ENCODE peak calls at places on chromosomes 1 and 21, in ten cellular contexts. S, R, U, O, D, A, H, N, G and B are unnamed samples.
A peak's percentile ranks its signal among the peaks of the same experiment; 100 is the strongest.

GRCh38 chr1:82330330-82330729 is 529.6 kb downstream of the ADGRL2 start:
- DNase-seq in S (no peak), R (no peak), U (no peak), O (no peak), D (no peak), A (no peak), H (no peak), N (no peak), G (no peak), B (no peak)

GRCh38 chr1:223846668-223847007 is 891 bp upstream of the TP53BP2 start:
- DNase-seq in S (peak; percentile 57), R (peak; percentile 56), U (peak; percentile 37), O (no peak), D (no peak), A (peak; percentile 34), H (peak; percentile 47), N (no peak), G (no peak), B (peak; percentile 42)

GRCh38 chr1:20739225-20739624 is 6.7 kb upstream of the SH2D5 start:
- DNase-seq in S (no peak), R (no peak), U (no peak), O (no peak), D (no peak), A (no peak), H (no peak), N (no peak), G (peak; percentile 31), B (no peak)

GRCh38 chr1:202214089-202214843 is 20.7 kb downstream of the LGR6 start:
- DNase-seq in S (no peak), R (no peak), U (no peak), O (no peak), D (no peak), A (no peak), H (no peak), N (no peak), G (no peak), B (no peak)

GRCh38 chr1:87117761-87118160 is 203.3 kb downstream of the HS2ST1 start:
- DNase-seq in S (no peak), R (no peak), U (no peak), O (no peak), D (no peak), A (no peak), H (no peak), N (no peak), G (peak; percentile 65), B (no peak)

GRCh38 chr21:31671931-31672330 is 12.4 kb downstream of the SOD1 start:
- DNase-seq in S (no peak), R (no peak), U (no peak), O (no peak), D (no peak), A (no peak), H (no peak), N (no peak), G (no peak), B (no peak)

GRCh38 chr1:9289090-9289534 is 3.6 kb upstream of the SPSB1 start:
- DNase-seq in S (no peak), R (no peak), U (peak; percentile 44), O (no peak), D (no peak), A (no peak), H (peak; percentile 79), N (peak; percentile 52), G (peak; percentile 80), B (no peak)

GRCh38 chr1:180612591-180612990 is 19.2 kb upstream of the XPR1 start:
- DNase-seq in S (no peak), R (no peak), U (no peak), O (no peak), D (no peak), A (no peak), H (no peak), N (no peak), G (no peak), B (no peak)

GRCh38 chr1:185080425-185080824 is 35.1 kb downstream of the RNF2 start:
- DNase-seq in S (no peak), R (no peak), U (no peak), O (no peak), D (no peak), A (no peak), H (no peak), N (no peak), G (no peak), B (no peak)

GRCh38 chr1:7384121-7384520 is 387.0 kb upstream of the VAMP3 start:
- DNase-seq in S (no peak), R (no peak), U (no peak), O (no peak), D (no peak), A (no peak), H (no peak), N (no peak), G (no peak), B (no peak)

GRCh38 chr1:50423670-50424000 is 392 bp upstream of the DMRTA2 start:
- DNase-seq in S (no peak), R (no peak), U (no peak), O (no peak), D (no peak), A (no peak), H (no peak), N (peak; percentile 54), G (no peak), B (peak; percentile 58)

GRCh38 chr1:29920316-29920715 is 684.0 kb downstream of the PTPRU start:
- DNase-seq in S (no peak), R (no peak), U (no peak), O (no peak), D (no peak), A (no peak), H (no peak), N (no peak), G (no peak), B (no peak)

GRCh38 chr21:45320261-45320990 is 32.7 kb upstream of the POFUT2 start:
- DNase-seq in S (no peak), R (no peak), U (no peak), O (no peak), D (peak; percentile 56), A (no peak), H (no peak), N (no peak), G (no peak), B (no peak)

GRCh38 chr1:1081311-1082238 is 7.5 kb upstream of the RNF223 start:
- DNase-seq in S (no peak), R (no peak), U (no peak), O (no peak), D (peak; percentile 72), A (no peak), H (no peak), N (no peak), G (no peak), B (no peak)

GRCh38 chr1:94271373-94271772 is 34.0 kb upstream of the ARHGAP29 start:
- DNase-seq in S (no peak), R (no peak), U (no peak), O (no peak), D (no peak), A (no peak), H (no peak), N (no peak), G (no peak), B (no peak)

GRCh38 chr21:36471254-36471723 is 8.6 kb downstream of the CLDN14 start:
- DNase-seq in S (no peak), R (no peak), U (no peak), O (no peak), D (no peak), A (no peak), H (no peak), N (peak; percentile 65), G (peak; percentile 48), B (peak; percentile 58)

GRCh38 chr1:209896346-209896745 is 41.7 kb upstream of the SYT14 start:
- DNase-seq in S (no peak), R (no peak), U (peak; percentile 0), O (no peak), D (no peak), A (no peak), H (no peak), N (no peak), G (no peak), B (no peak)